ENCODE peak calls at places on chromosomes 11 and 22, in seven cellular contexts. D, Y, J, H, B, L and Z are unnamed samples.
A peak's percentile ranks its signal among the peaks of the same experiment; 100 is the strongest.

GRCh38 chr11:133064152-133064877 is 468.0 kb downstream of the OPCML start:
- DNase-seq in D (no peak), Y (peak; percentile 61), J (peak; percentile 90), H (peak; percentile 75), B (peak; percentile 52), L (no peak), Z (peak; percentile 78)

GRCh38 chr11:123822022-123822421 is 15.9 kb upstream of the OR6M1 start:
- DNase-seq in D (no peak), Y (no peak), J (no peak), H (no peak), B (no peak), L (peak; percentile 12), Z (no peak)

GRCh38 chr11:123063396-123064267 is 1.7 kb upstream of the HSPA8 start:
- DNase-seq in D (no peak), Y (peak; percentile 77), J (no peak), H (peak; percentile 41), B (no peak), L (peak; percentile 27), Z (peak; percentile 68)

GRCh38 chr22:27919943-27920755 is 1.1 kb upstream of the PITPNB start:
- DNase-seq in D (peak; percentile 45), Y (peak; percentile 50), J (no peak), H (peak; percentile 61), B (no peak), L (no peak), Z (peak; percentile 77)

GRCh38 chr11:93905384-93905783 is 55.0 kb upstream of the VSTM5 start:
- DNase-seq in D (no peak), Y (no peak), J (no peak), H (peak; percentile 64), B (no peak), L (no peak), Z (peak; percentile 88)

GRCh38 chr11:104908186-104908531 is 9.9 kb upstream of the CASP12 start:
- DNase-seq in D (no peak), Y (no peak), J (no peak), H (no peak), B (no peak), L (no peak), Z (no peak)

GRCh38 chr22:40482391-40482790 is 112.0 kb downstream of the SGSM3 start:
- DNase-seq in D (no peak), Y (no peak), J (no peak), H (no peak), B (no peak), L (no peak), Z (peak; percentile 22)

GRCh38 chr11:130315354-130315970 is 745 bp upstream of the ZBTB44 start:
- DNase-seq in D (no peak), Y (peak; percentile 74), J (peak; percentile 77), H (no peak), B (peak; percentile 60), L (peak; percentile 61), Z (no peak)

GRCh38 chr22:22933100-22933806 is 45.6 kb downstream of the IGLL5 start:
- DNase-seq in D (no peak), Y (no peak), J (no peak), H (no peak), B (no peak), L (no peak), Z (no peak)

GRCh38 chr11:115324569-115325432 is 179.4 kb downstream of the CADM1 start:
- DNase-seq in D (peak; percentile 11), Y (peak; percentile 68), J (peak; percentile 13), H (peak; percentile 66), B (no peak), L (peak; percentile 6), Z (peak; percentile 61)

GRCh38 chr11:124079631-124080318 is 35.5 kb upstream of the VWA5A start:
- DNase-seq in D (no peak), Y (no peak), J (no peak), H (no peak), B (no peak), L (no peak), Z (no peak)

GRCh38 chr22:20316844-20317401 is 2.9 kb downstream of the DGCR6L start:
- DNase-seq in D (no peak), Y (peak; percentile 33), J (peak; percentile 7), H (no peak), B (no peak), L (no peak), Z (no peak)

GRCh38 chr11:12784987-12785386 is 110.8 kb downstream of the TEAD1 start:
- DNase-seq in D (no peak), Y (no peak), J (no peak), H (no peak), B (no peak), L (no peak), Z (no peak)

GRCh38 chr11:71339178-71339881 is 87.0 kb upstream of the SHANK2 start:
- DNase-seq in D (no peak), Y (no peak), J (no peak), H (no peak), B (peak; percentile 58), L (no peak), Z (peak; percentile 3)

GRCh38 chr22:39839917-39840510 is 53.5 kb downstream of the ENTHD1 start:
- DNase-seq in D (no peak), Y (no peak), J (no peak), H (no peak), B (no peak), L (no peak), Z (no peak)

GRCh38 chr22:46061431-46062231 is 84.7 kb upstream of the WNT7B start:
- DNase-seq in D (no peak), Y (peak; percentile 58), J (peak; percentile 74), H (no peak), B (peak; percentile 47), L (no peak), Z (no peak)

GRCh38 chr11:17013548-17014320 is 480 bp downstream of the PLEKHA7 start:
- DNase-seq in D (no peak), Y (peak; percentile 65), J (peak; percentile 59), H (no peak), B (peak; percentile 47), L (peak; percentile 70), Z (no peak)

GRCh38 chr11:102268985-102269470 is 48.3 kb upstream of the BIRC3 start:
- DNase-seq in D (no peak), Y (no peak), J (no peak), H (no peak), B (no peak), L (no peak), Z (no peak)

GRCh38 chr22:33116846-33117547 is 58.8 kb upstream of the SYN3 start:
- DNase-seq in D (no peak), Y (no peak), J (no peak), H (no peak), B (no peak), L (no peak), Z (no peak)

DNA sequence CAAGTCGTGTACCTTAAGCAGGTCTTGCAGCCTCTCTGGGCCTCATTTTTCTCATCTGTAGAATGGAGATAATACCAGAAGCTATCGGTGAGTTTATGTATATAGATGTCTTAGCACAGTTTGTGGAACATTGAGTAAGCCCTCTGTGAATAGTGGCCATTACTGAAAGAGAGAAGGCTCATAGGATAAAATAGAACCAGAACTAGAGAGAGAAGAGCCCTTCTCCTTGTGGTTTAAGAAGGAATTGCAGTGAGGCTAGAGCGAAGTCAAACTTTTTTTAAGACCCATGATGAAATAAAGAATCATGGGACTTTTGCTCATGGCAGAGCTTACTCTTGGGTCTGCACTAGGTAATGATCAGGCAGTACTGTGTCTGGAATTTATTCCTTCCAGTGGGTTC is 137.1 kb downstream of the TRIM44 start:
- DNase-seq in D (no peak), Y (no peak), J (no peak), H (no peak), B (no peak), L (no peak), Z (no peak)
- TF ChIP-seq CTCF in D (no peak), Y (no peak), J (peak; percentile 45), H (no peak), B (no peak), L (no peak), Z (no peak)

GRCh38 chr11:119156496-119156895 is 7.6 kb downstream of the ABCG4 start:
- DNase-seq in D (no peak), Y (no peak), J (no peak), H (no peak), B (no peak), L (no peak), Z (no peak)

GRCh38 chr11:119154178-119154577 is 5.3 kb downstream of the ABCG4 start:
- DNase-seq in D (no peak), Y (no peak), J (no peak), H (no peak), B (no peak), L (no peak), Z (no peak)

GRCh38 chr11:119157088-119157487 is 8.2 kb downstream of the ABCG4 start:
- DNase-seq in D (no peak), Y (no peak), J (no peak), H (no peak), B (no peak), L (peak; percentile 9), Z (no peak)

GRCh38 chr11:119158467-119158866 is 9.6 kb downstream of the ABCG4 start:
- DNase-seq in D (no peak), Y (no peak), J (no peak), H (no peak), B (no peak), L (no peak), Z (no peak)

GRCh38 chr11:119155733-119156492 is 7.1 kb downstream of the ABCG4 start:
- DNase-seq in D (no peak), Y (no peak), J (peak; percentile 52), H (no peak), B (no peak), L (peak; percentile 34), Z (no peak)
- TF ChIP-seq CTCF in D (peak; percentile 13), Y (no peak), J (peak; percentile 41), H (no peak), B (no peak), L (no peak), Z (peak; percentile 23)

GRCh38 chr11:121895919-121896318 is 220.1 kb downstream of the BLID start:
- DNase-seq in D (peak; percentile 51), Y (no peak), J (no peak), H (peak; percentile 74), B (no peak), L (no peak), Z (peak; percentile 90)
- TF ChIP-seq CTCF in D (no peak), Y (no peak), J (no peak), H (no peak), B (no peak), L (no peak), Z (no peak)

GRCh38 chr22:17542452-17542851 is 20.8 kb upstream of the SLC25A18 start:
- DNase-seq in D (no peak), Y (peak; percentile 23), J (no peak), H (no peak), B (no peak), L (no peak), Z (no peak)

GRCh38 chr22:17536269-17536668 is 27.0 kb upstream of the SLC25A18 start:
- DNase-seq in D (no peak), Y (no peak), J (no peak), H (peak; percentile 17), B (no peak), L (no peak), Z (peak; percentile 37)

GRCh38 chr22:17537155-17537554 is 26.1 kb upstream of the SLC25A18 start:
- DNase-seq in D (no peak), Y (no peak), J (no peak), H (no peak), B (no peak), L (no peak), Z (peak; percentile 8)

GRCh38 chr22:17541476-17541875 is 21.8 kb upstream of the SLC25A18 start:
- DNase-seq in D (no peak), Y (no peak), J (no peak), H (no peak), B (no peak), L (no peak), Z (no peak)

DNA sequence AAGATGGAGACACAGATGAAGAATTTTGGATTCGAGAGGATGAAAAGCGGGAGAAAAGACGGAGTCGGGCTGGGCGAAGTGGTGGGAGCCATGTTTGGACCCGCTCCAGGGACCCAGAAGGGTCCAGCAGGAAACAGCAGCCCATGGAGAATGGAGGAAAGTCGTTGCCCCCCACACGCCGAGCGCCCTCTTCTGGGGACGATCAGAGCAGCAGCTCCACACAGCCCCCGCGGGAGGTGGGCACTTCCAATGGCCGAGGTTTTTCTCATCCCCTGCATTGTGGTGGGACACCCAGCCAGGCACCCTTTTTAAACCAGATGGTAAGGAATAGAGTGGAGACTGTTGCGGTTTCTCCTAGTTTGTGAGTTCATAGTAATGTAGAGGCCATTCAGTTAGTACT is 22.8 kb upstream of the SLC25A18 start:
- DNase-seq in D (no peak), Y (no peak), J (peak; percentile 69), H (no peak), B (no peak), L (no peak), Z (no peak)
- TF ChIP-seq CTCF in D (no peak), Y (no peak), J (peak; percentile 60), H (no peak), B (no peak), L (no peak), Z (no peak)